ENCODE peak calls at places on chromosome X, in four cellular contexts. F is keratinocyte, M is breast epithelium, Q is brain microvascular endothelial cell. B is an unnamed sample.

GRCh38 chrX:40175416-40176255 is 77.9 kb upstream of the BCOR start:
- DNase-seq in M (no peak), Q (no peak), F (no peak), B (no peak)

GRCh38 chrX:32408389-32408788 is 803.0 kb downstream of the DMD start:
- DNase-seq in M (no peak), Q (no peak), F (no peak), B (no peak)

GRCh38 chrX:46621572-46621971 is 48.0 kb downstream of the CHST7 start:
- DNase-seq in F (no peak), Q (no peak), M (no peak), B (no peak)

GRCh38 chrX:139759637-139760036 is 51.7 kb upstream of the MCF2 start:
- DNase-seq in Q (peak; percentile 24), M (no peak), F (no peak), B (no peak)

GRCh38 chrX:29478336-29479069 is 736.9 kb upstream of the MAGEB2 start:
- DNase-seq in Q (peak; percentile 1), M (no peak), F (no peak), B (no peak)

GRCh38 chrX:39854772-39855747 is 242.7 kb downstream of the BCOR start:
- DNase-seq in F (no peak), Q (no peak), M (no peak), B (no peak)

GRCh38 chrX:137945470-137945869 is 379.5 kb downstream of the ZIC3 start:
- DNase-seq in Q (no peak), M (no peak), F (no peak), B (no peak)

GRCh38 chrX:69137371-69137881 is 27.8 kb downstream of the PJA1 start:
- DNase-seq in F (no peak), M (no peak), Q (peak; percentile 21), B (no peak)

GRCh38 chrX:50913520-50913919 is 3.0 kb downstream of the BMP15 start:
- DNase-seq in M (no peak), F (no peak), Q (no peak), B (no peak)

GRCh38 chrX:131067216-131067615 is 9.1 kb downstream of the ARHGAP36 start:
- DNase-seq in F (no peak), Q (no peak), M (no peak), B (no peak)

GRCh38 chrX:44246826-44247225 is 96.6 kb downstream of the EFHC2 start:
- DNase-seq in Q (no peak), M (no peak), F (no peak), B (no peak)

GRCh38 chrX:22952011-22952410 is 47.7 kb upstream of the DDX53 start:
- DNase-seq in M (no peak), Q (peak; percentile 59), F (no peak), B (no peak)

GRCh38 chrX:41688835-41689234 is at the start of gene GPR34:
- DNase-seq in M (no peak), Q (no peak), F (no peak), B (no peak)

GRCh38 chrX:28787206-28787605 is 200.0 kb downstream of the IL1RAPL1 start:
- DNase-seq in F (no peak), M (no peak), Q (peak; percentile 53), B (peak; percentile 39)

GRCh38 chrX:118614150-118614549 is 113.3 kb upstream of the IL13RA1 start:
- DNase-seq in M (no peak), Q (no peak), F (no peak), B (no peak)

GRCh38 chrX:133474559-133474958 is 59.3 kb upstream of the GPC4 start:
- DNase-seq in M (no peak), F (no peak), Q (no peak), B (no peak)

GRCh38 chrX:128287693-128288092 is 235.5 kb upstream of the ACTRT1 start:
- DNase-seq in M (no peak), F (no peak), Q (no peak), B (no peak)

GRCh38 chrX:139720136-139720535 is 12.2 kb upstream of the MCF2 start:
- DNase-seq in M (no peak), F (no peak), Q (peak; percentile 37), B (no peak)

GRCh38 chrX:145190801-145191389 is 56.4 kb upstream of the SPANXN1 start:
- DNase-seq in M (no peak), F (no peak), Q (peak; percentile 5), B (no peak)

GRCh38 chrX:39760930-39761329 is 336.8 kb downstream of the BCOR start:
- DNase-seq in M (no peak), Q (no peak), F (no peak), B (no peak)

GRCh38 chrX:140701480-140701879 is 8.1 kb upstream of the LINC00632 start:
- DNase-seq in F (no peak), Q (peak; percentile 29), M (no peak), B (no peak)

GRCh38 chrX:24190500-24191156 is 41.1 kb downstream of the ZFX start:
- DNase-seq in Q (no peak), F (no peak), M (no peak), B (no peak)

GRCh38 chrX:810186-810585 is 179.6 kb downstream of the SHOX start:
- DNase-seq in Q (no peak), F (no peak), M (no peak), B (no peak)

GRCh38 chrX:40420899-40421729 is 159.7 kb upstream of the ATP6AP2 start:
- DNase-seq in M (no peak), F (no peak), Q (no peak), B (no peak)

GRCh38 chrX:40170830-40171512 is 73.2 kb upstream of the BCOR start:
- DNase-seq in Q (no peak), M (no peak), F (no peak), B (no peak)

GRCh38 chrX:69232945-69233344 is 67.7 kb upstream of the PJA1 start:
- DNase-seq in Q (no peak), M (no peak), F (no peak), B (no peak)

GRCh38 chrX:149230689-149231088 is 274.4 kb downstream of the IDS start:
- DNase-seq in M (no peak), Q (no peak), F (no peak), B (no peak)

GRCh38 chrX:40727599-40728252 is 7.6 kb downstream of the MED14 start:
- DNase-seq in F (no peak), M (no peak), Q (no peak), B (no peak)

GRCh38 chrX:13085533-13085932 is 41.1 kb upstream of the FAM9C start:
- DNase-seq in M (no peak), F (no peak), Q (no peak), B (no peak)

GRCh38 chrX:121000589-121000988 is 15.0 kb upstream of the CT47A1 start:
- DNase-seq in F (no peak), Q (no peak), M (no peak), B (no peak)

GRCh38 chrX:114675365-114675764 is 91.5 kb downstream of the HTR2C start:
- DNase-seq in M (no peak), F (no peak), Q (no peak), B (no peak)

GRCh38 chrX:39356119-39356807 is 555.0 kb downstream of the MID1IP1 start:
- DNase-seq in M (no peak), Q (no peak), F (no peak), B (no peak)

GRCh38 chrX:28205126-28205525 is 223.9 kb upstream of the DCAF8L1 start:
- DNase-seq in F (no peak), Q (no peak), M (no peak), B (no peak)

GRCh38 chrX:86455495-86455894 is 307.2 kb downstream of the DACH2 start:
- DNase-seq in M (no peak), F (no peak), Q (no peak), B (no peak)

GRCh38 chrX:38871129-38872029 is 70.1 kb downstream of the MID1IP1 start:
- DNase-seq in F (no peak), Q (no peak), M (no peak), B (no peak)

GRCh38 chrX:103630171-103630511 is 1.4 kb downstream of the TCEAL1 start:
- DNase-seq in Q (no peak), F (no peak), M (no peak), B (no peak)
- H3K27ac ChIP-seq in Q (no peak overlapping the region), F (peak overlapping the region; percentile 65), M (peak overlapping the region; percentile 96), B (peak overlapping the region; percentile 70)

DNA sequence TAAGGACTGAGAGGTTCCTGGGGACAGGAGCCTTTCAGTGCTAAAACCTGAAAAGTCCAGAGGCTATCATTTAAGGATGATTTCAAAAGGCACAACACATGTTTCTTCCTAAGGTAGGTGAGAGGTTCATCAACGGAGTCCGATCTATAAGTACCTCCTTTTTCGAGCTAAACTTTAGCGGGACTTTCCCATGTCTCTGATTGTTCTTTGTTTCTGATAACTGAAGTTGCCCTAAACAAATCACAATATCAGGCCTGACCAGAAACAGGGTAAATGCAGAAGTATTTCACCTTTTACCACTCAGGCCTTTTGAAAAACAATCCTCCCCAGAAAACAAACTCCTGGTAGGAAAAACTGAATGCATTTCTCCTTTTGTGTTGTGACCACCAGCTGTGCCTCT is 17.6 kb downstream of the PIR start:
- DNase-seq in M (no peak), F (no peak), Q (no peak), B (no peak)
- H3K27ac ChIP-seq in M (peak overlapping the region; percentile 44), F (peak overlapping the region; percentile 99), Q (no peak overlapping the region), B (peak overlapping the region; percentile 87)

DNA sequence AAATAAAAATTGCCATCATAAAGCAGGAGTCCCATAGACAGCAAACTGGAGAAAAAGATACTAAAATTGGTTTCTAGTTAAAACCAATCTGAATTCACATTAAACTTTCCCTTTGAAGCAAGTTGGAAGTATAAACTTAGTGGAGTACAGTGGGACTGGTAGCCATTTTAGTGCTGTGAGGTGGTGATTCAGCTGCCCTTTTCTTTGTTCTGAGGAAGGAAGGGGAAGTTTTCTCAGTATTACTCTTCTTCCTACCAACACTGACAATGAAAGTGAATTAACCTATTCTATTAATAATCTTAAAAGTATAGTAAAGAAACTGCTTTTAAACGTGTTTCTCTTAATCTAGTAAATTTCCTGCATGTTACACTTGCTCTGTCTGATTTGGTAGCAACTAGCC is 36.7 kb downstream of the SLC9A6 start:
- DNase-seq in Q (no peak), F (no peak), M (no peak), B (no peak)
- H3K27ac ChIP-seq in Q (no peak overlapping the region), F (no peak overlapping the region), M (no peak overlapping the region), B (no peak overlapping the region)

DNA sequence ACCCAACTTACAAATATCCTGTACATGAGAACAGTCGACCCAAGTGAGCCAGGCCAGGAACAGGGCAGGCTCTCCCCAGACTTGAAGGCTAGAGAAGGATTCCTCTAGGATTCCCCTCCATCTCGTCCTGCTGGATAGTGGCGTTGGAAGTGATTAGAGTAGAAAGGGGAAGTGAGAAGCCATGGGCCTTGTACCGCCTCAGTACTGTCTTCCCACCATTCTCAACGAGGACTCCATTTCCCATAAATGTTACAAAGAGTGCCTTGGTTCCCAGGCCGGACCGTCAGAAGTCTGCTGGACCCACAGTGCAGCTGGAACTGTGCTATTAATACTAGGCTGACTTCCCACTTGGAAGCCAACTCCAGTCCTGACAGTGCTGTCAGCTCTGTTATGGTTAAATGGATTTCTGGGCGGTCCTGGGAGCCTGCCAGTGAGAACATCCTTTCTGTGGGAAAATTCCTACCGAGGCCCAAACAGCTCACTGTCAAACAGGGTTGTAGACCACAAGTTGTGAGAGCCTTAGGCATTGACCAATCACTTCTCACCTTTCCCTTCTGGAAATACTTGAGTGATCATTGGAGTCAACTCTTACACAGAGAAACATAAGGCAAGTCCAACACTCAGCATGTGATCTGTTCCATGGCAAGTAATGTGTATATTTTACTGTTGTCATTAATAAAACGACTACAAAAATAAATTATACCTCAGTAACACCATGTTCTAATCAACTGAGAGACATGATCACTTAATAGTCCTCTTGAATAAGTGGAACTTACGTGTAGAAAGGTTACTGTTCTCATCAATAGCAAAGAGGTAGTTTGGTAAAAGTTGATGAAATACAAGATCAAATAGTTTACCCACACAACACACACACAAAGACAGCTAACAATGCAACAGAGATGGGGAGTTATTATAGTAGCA is 58.4 kb downstream of the AMELX start:
- DNase-seq in F (no peak), M (no peak), Q (peak; percentile 85), B (no peak)
- H3K27ac ChIP-seq in F (no peak overlapping the region), M (peak overlapping the region; percentile 67), Q (peak overlapping the region; percentile 91), B (no peak overlapping the region)

GRCh38 chrX:119618439-119618838 is 12.2 kb upstream of the NKRF start:
- DNase-seq in Q (no peak), M (no peak), F (no peak), B (no peak)
- H3K27ac ChIP-seq in Q (no peak overlapping the region), M (no peak overlapping the region), F (no peak overlapping the region), B (no peak overlapping the region)

GRCh38 chrX:16005899-16006298 is 117.5 kb upstream of the GRPR start:
- DNase-seq in Q (no peak), M (no peak), F (no peak), B (no peak)
- H3K27ac ChIP-seq in Q (no peak overlapping the region), M (no peak overlapping the region), F (no peak overlapping the region), B (no peak overlapping the region)